ENCODE peak calls at places on chromosomes 6 and 20, in seven cellular contexts. One of them, this sample, is unnamed.

GRCh38 chr20:6708010-6708409 is 59.5 kb upstream of the BMP2 start:
- DNase-seq in NAMALWA: no peak
- DNase-seq in activated T-helper 9 cell treated with anti-CD3 and anti-CD28 coated beads, Interleukin-2, amount 50 U/mL, for 16 hours: no peak
- DNase-seq in IMR-90: peak
- DNase-seq in NCI-H2171 treated with DMSO at 0.1 percent for 48 hours: no peak
- DNase-seq in GM13977: no peak
- DNase-seq in T-helper 17 cell: no peak
- DNase-seq in this sample: no peak

GRCh38 chr6:161362266-161362665 is 88.4 kb upstream of the AGPAT4 start:
- DNase-seq in NAMALWA: no peak
- DNase-seq in activated T-helper 9 cell treated with anti-CD3 and anti-CD28 coated beads, Interleukin-2, amount 50 U/mL, for 16 hours: no peak
- DNase-seq in T-helper 17 cell: no peak
- DNase-seq in IMR-90: no peak
- DNase-seq in NCI-H2171 treated with DMSO at 0.1 percent for 48 hours: no peak
- DNase-seq in GM13977: no peak
- DNase-seq in this sample: no peak

GRCh38 chr6:113073611-113074191 is 726.6 kb downstream of the RFPL4B start:
- DNase-seq in GM13977: no peak
- DNase-seq in activated T-helper 9 cell treated with anti-CD3 and anti-CD28 coated beads, Interleukin-2, amount 50 U/mL, for 16 hours: no peak
- DNase-seq in T-helper 17 cell: no peak
- DNase-seq in IMR-90: peak
- DNase-seq in NAMALWA: no peak
- DNase-seq in NCI-H2171 treated with DMSO at 0.1 percent for 48 hours: no peak
- DNase-seq in this sample: no peak

GRCh38 chr6:41064841-41065240 is 7.3 kb downstream of the OARD1 start:
- DNase-seq in NCI-H2171 treated with DMSO at 0.1 percent for 48 hours: no peak
- DNase-seq in GM13977: no peak
- DNase-seq in NAMALWA: no peak
- DNase-seq in activated T-helper 9 cell treated with anti-CD3 and anti-CD28 coated beads, Interleukin-2, amount 50 U/mL, for 16 hours: no peak
- DNase-seq in IMR-90: no peak
- DNase-seq in T-helper 17 cell: no peak
- DNase-seq in this sample: no peak

GRCh38 chr20:2749951-2750342 is 50.5 kb downstream of the CPXM1 start:
- DNase-seq in NCI-H2171 treated with DMSO at 0.1 percent for 48 hours: no peak
- DNase-seq in GM13977: no peak
- DNase-seq in activated T-helper 9 cell treated with anti-CD3 and anti-CD28 coated beads, Interleukin-2, amount 50 U/mL, for 16 hours: no peak
- DNase-seq in T-helper 17 cell: no peak
- DNase-seq in IMR-90: no peak
- DNase-seq in NAMALWA: no peak
- DNase-seq in this sample: no peak

GRCh38 chr20:51237790-51238189 is 214.9 kb upstream of the KCNG1 start:
- DNase-seq in GM13977: no peak
- DNase-seq in NCI-H2171 treated with DMSO at 0.1 percent for 48 hours: no peak
- DNase-seq in NAMALWA: no peak
- DNase-seq in IMR-90: no peak
- DNase-seq in activated T-helper 9 cell treated with anti-CD3 and anti-CD28 coated beads, Interleukin-2, amount 50 U/mL, for 16 hours: no peak
- DNase-seq in T-helper 17 cell: no peak
- DNase-seq in this sample: no peak

GRCh38 chr6:104728444-104728843 is 131.3 kb downstream of the HACE1 start:
- DNase-seq in GM13977: no peak
- DNase-seq in NCI-H2171 treated with DMSO at 0.1 percent for 48 hours: no peak
- DNase-seq in T-helper 17 cell: no peak
- DNase-seq in activated T-helper 9 cell treated with anti-CD3 and anti-CD28 coated beads, Interleukin-2, amount 50 U/mL, for 16 hours: no peak
- DNase-seq in NAMALWA: no peak
- DNase-seq in IMR-90: peak
- DNase-seq in this sample: no peak

GRCh38 chr6:158644227-158645063 is at the start of gene DYNLT1:
- DNase-seq in activated T-helper 9 cell treated with anti-CD3 and anti-CD28 coated beads, Interleukin-2, amount 50 U/mL, for 16 hours: peak
- DNase-seq in NCI-H2171 treated with DMSO at 0.1 percent for 48 hours: peak
- DNase-seq in IMR-90: peak
- DNase-seq in NAMALWA: peak
- DNase-seq in T-helper 17 cell: peak
- DNase-seq in GM13977: peak
- DNase-seq in this sample: peak

GRCh38 chr6:154202334-154202733 is 154.3 kb downstream of the IPCEF1 start:
- DNase-seq in IMR-90: no peak
- DNase-seq in T-helper 17 cell: no peak
- DNase-seq in NCI-H2171 treated with DMSO at 0.1 percent for 48 hours: no peak
- DNase-seq in activated T-helper 9 cell treated with anti-CD3 and anti-CD28 coated beads, Interleukin-2, amount 50 U/mL, for 16 hours: no peak
- DNase-seq in GM13977: no peak
- DNase-seq in NAMALWA: no peak
- DNase-seq in this sample: no peak

GRCh38 chr6:158068156-158068892 is 86.7 kb downstream of the SYNJ2 start:
- DNase-seq in NCI-H2171 treated with DMSO at 0.1 percent for 48 hours: no peak
- DNase-seq in IMR-90: no peak
- DNase-seq in activated T-helper 9 cell treated with anti-CD3 and anti-CD28 coated beads, Interleukin-2, amount 50 U/mL, for 16 hours: no peak
- DNase-seq in GM13977: no peak
- DNase-seq in NAMALWA: no peak
- DNase-seq in T-helper 17 cell: no peak
- DNase-seq in this sample: no peak

GRCh38 chr6:102812242-102812641 is 1418.7 kb downstream of the GRIK2 start:
- DNase-seq in IMR-90: no peak
- DNase-seq in activated T-helper 9 cell treated with anti-CD3 and anti-CD28 coated beads, Interleukin-2, amount 50 U/mL, for 16 hours: no peak
- DNase-seq in NAMALWA: no peak
- DNase-seq in NCI-H2171 treated with DMSO at 0.1 percent for 48 hours: no peak
- DNase-seq in T-helper 17 cell: no peak
- DNase-seq in GM13977: no peak
- DNase-seq in this sample: no peak

GRCh38 chr6:46233131-46233530 is 62.4 kb upstream of the ENPP5 start:
- DNase-seq in activated T-helper 9 cell treated with anti-CD3 and anti-CD28 coated beads, Interleukin-2, amount 50 U/mL, for 16 hours: no peak
- DNase-seq in GM13977: no peak
- DNase-seq in NAMALWA: no peak
- DNase-seq in IMR-90: no peak
- DNase-seq in T-helper 17 cell: no peak
- DNase-seq in NCI-H2171 treated with DMSO at 0.1 percent for 48 hours: no peak
- DNase-seq in this sample: no peak